ENCODE peak calls at places on chromosomes 6 and 20, in ten cellular contexts. K is GM03348; I is NCI-H2171; P is activated naive CD4-positive, alpha-beta T cell treated with anti-CD3 and anti-CD28 coated beads, Interleukin-2, amount 10 ng/mL, durations not matched to agents 7 days and 5 days; J is RWPE1; H is D341Med; N is T-helper 2 cell; X is DND-41; M is coronary artery; D is RWPE2. A is an unnamed sample.

GRCh38 chr6:13346245-13346644 is 17.9 kb upstream of the TBC1D7 start:
- DNase-seq in K (no peak), M (no peak), P (no peak), I (no peak), N (no peak), J (no peak), D (no peak), X (no peak), H (no peak), A (no peak)

GRCh38 chr20:38146156-38146555 is 18.9 kb downstream of the TGM2 start:
- DNase-seq in K (no peak), X (no peak), D (no peak), J (no peak), P (no peak), I (no peak), N (no peak), M (no peak), H (no peak), A (no peak)

GRCh38 chr6:28751963-28752350 is 171.8 kb downstream of the TRIM27 start:
- DNase-seq in M (no peak), J (no peak), X (no peak), D (no peak), H (no peak), K (no peak), N (no peak), P (no peak), I (no peak), A (no peak)

GRCh38 chr20:26134606-26135005 is 438.0 kb upstream of the ZNF337 start:
- DNase-seq in P (no peak), J (no peak), M (no peak), H (no peak), D (no peak), X (no peak), N (no peak), I (no peak), K (no peak), A (no peak)

GRCh38 chr6:166691199-166691598 is 64.1 kb upstream of the RPS6KA2 start:
- DNase-seq in M (no peak), J (peak), K (no peak), N (no peak), H (no peak), P (no peak), I (no peak), D (no peak), X (no peak), A (peak)

GRCh38 chr20:46665602-46666001 is 14.3 kb upstream of the SLC13A3 start:
- DNase-seq in K (no peak), M (no peak), X (no peak), H (no peak), I (no peak), J (no peak), N (no peak), D (no peak), P (no peak), A (no peak)

GRCh38 chr20:25048519-25048952 is 9.4 kb downstream of the ACSS1 start:
- DNase-seq in N (no peak), J (no peak), H (no peak), M (peak), P (no peak), I (no peak), X (no peak), K (no peak), D (peak), A (no peak)

GRCh38 chr6:15283986-15284361 is 38.1 kb downstream of the JARID2 start:
- DNase-seq in M (no peak), D (no peak), X (no peak), P (no peak), K (no peak), H (no peak), I (no peak), J (no peak), N (no peak), A (no peak)

GRCh38 chr20:33909331-33909921 is 84.3 kb upstream of the RALY start:
- DNase-seq in H (no peak), X (no peak), I (no peak), N (no peak), M (no peak), D (no peak), J (peak), K (peak), P (no peak), A (peak)

GRCh38 chr6:81476881-81477280 is 275.6 kb downstream of the TENT5A start:
- DNase-seq in H (no peak), P (no peak), I (no peak), X (no peak), K (peak), N (no peak), J (no peak), M (no peak), D (no peak), A (peak)

A was measured in MG63.